ENCODE peak calls at places on chromosomes 5 and 9, in nine cellular contexts. E is Peyer's patch, L is WTC11, X is GM23338, H is heart left ventricle, O is testis, M is dorsolateral prefrontal cortex, P is RWPE1, Z is lung. Y is an unnamed sample.

GRCh38 chr5:102554728-102555127 is 55.9 kb upstream of the SLCO6A1 start:
- DNase-seq in E (no peak), L (no peak), X (peak; percentile 47), H (no peak), O (no peak), M (no peak), P (peak; percentile 9), Z (no peak), Y (no peak)

GRCh38 chr9:135925496-135926133 is 18.3 kb upstream of the CAMSAP1 start:
- DNase-seq in E (peak; percentile 35), L (no peak), X (no peak), H (no peak), O (no peak), M (no peak), P (peak; percentile 42), Z (no peak), Y (peak; percentile 69)

GRCh38 chr5:150001660-150002493 is 1.3 kb downstream of the HMGXB3 start:
- DNase-seq in E (no peak), L (peak; percentile 36), X (peak; percentile 78), H (peak; percentile 44), O (peak; percentile 48), M (no peak), P (peak; percentile 87), Z (peak; percentile 48), Y (no peak)

GRCh38 chr9:114284316-114285060 is 38.4 kb upstream of the ORM1 start:
- DNase-seq in E (peak; percentile 28), L (peak; percentile 7), X (no peak), H (peak; percentile 5), O (no peak), M (no peak), P (no peak), Z (no peak), Y (peak; percentile 84)

GRCh38 chr5:158819095-158819494 is 280.6 kb downstream of the EBF1 start:
- DNase-seq in E (no peak), L (no peak), X (no peak), H (no peak), O (no peak), M (no peak), P (no peak), Z (no peak), Y (no peak)

GRCh38 chr5:162573758-162574157 is 506.2 kb downstream of the GABRG2 start:
- DNase-seq in E (no peak), L (no peak), X (no peak), H (no peak), O (no peak), M (no peak), P (no peak), Z (no peak), Y (no peak)

GRCh38 chr5:131377785-131378325 is 114.0 kb downstream of the CDC42SE2 start:
- DNase-seq in E (no peak), L (no peak), X (no peak), H (no peak), O (no peak), M (no peak), P (no peak), Z (no peak), Y (no peak)

GRCh38 chr5:28808967-28809810 is 1770.8 kb upstream of the CDH9 start:
- DNase-seq in E (no peak), L (no peak), X (no peak), H (no peak), O (peak; percentile 40), M (no peak), P (no peak), Z (no peak), Y (peak; percentile 80)

GRCh38 chr9:94952553-94953373 is 226.3 kb downstream of the AOPEP start:
- DNase-seq in E (no peak), L (no peak), X (no peak), H (peak; percentile 65), O (peak; percentile 72), M (no peak), P (peak; percentile 90), Z (no peak), Y (no peak)

GRCh38 chr5:20678814-20679298 is 690.9 kb upstream of the CDH18 start:
- DNase-seq in E (no peak), L (no peak), X (no peak), H (no peak), O (no peak), M (no peak), P (peak; percentile 85), Z (no peak), Y (no peak)

GRCh38 chr9:123081824-123082223 is 48.4 kb downstream of the GPR21 start:
- DNase-seq in E (no peak), L (no peak), X (peak; percentile 84), H (no peak), O (no peak), M (no peak), P (peak; percentile 34), Z (no peak), Y (no peak)

GRCh38 chr5:149832636-149833035 is 102.5 kb downstream of the PPARGC1B start:
- DNase-seq in E (no peak), L (no peak), X (no peak), H (no peak), O (no peak), M (no peak), P (no peak), Z (no peak), Y (no peak)

GRCh38 chr9:120625222-120625621 is 45.3 kb upstream of the CDK5RAP2 start:
- DNase-seq in E (no peak), L (no peak), X (peak; percentile 32), H (no peak), O (no peak), M (no peak), P (no peak), Z (no peak), Y (no peak)

GRCh38 chr5:178284095-178284675 is 51.6 kb upstream of the PHYKPL start:
- DNase-seq in E (no peak), L (no peak), X (peak; percentile 76), H (no peak), O (no peak), M (no peak), P (no peak), Z (no peak), Y (no peak)

DNA sequence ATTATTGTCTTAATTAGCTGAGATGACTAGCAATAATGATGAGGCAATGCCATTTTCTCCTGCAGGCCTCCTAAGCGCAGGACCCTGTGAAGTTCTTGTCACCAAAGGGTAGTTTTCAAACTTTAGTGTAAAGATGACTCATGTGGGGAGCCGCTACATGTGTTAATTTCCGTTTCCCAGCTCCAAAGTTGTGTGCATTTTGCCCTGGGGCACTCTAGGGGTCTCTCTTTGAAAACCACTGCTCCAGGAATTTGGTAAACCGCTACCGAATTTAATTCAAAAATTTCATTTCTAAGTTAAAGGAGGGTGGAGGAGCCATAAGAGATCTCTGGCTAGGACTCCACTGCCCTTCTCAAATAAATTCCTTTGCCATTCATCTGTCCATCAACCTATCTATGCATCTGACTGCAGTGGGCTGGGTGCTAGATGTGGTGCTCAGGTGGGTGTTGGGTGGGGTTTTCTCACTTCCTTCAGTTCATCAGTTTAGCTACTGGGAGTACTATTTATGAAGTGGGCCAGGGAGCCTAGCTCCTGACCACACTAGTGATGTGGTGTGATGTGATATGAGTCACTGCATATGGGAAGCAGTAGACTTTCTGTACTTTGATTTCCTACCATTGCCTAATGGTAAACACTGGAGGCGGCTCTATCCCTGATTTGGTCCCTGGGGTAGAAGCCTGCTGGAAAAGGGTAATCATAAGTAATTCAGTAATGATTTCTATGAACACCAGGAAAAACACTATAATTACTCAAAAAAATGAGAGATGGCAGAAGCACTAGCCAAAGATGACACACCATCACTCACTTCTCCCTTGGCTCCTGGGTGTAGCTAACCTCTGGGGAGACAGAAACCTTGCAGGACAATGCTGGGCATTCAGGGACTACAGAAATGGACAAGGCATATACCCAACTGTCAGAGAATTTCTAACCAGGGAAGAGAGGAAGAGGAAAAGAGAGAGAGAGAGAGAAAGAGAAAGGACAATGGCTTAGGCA is 4.0 kb upstream of the ZSWIM6 start:
- DNase-seq in E (no peak), L (no peak), X (peak; percentile 40), H (no peak), O (no peak), M (no peak), P (peak; percentile 58), Z (no peak), Y (no peak)
- TF ChIP-seq CTCF in E (no peak), L (no peak), X (peak; percentile 15), H (no peak), O (no peak), M (no peak), P (no peak), Z (no peak), Y (peak; percentile 47)

GRCh38 chr9:127786773-127787123 is 914 bp downstream of the CDK9 start:
- DNase-seq in E (no peak), L (no peak), X (no peak), H (no peak), O (no peak), M (no peak), P (no peak), Z (no peak), Y (no peak)
- TF ChIP-seq CTCF in E (peak; percentile 63), L (no peak), X (no peak), H (peak; percentile 57), O (peak; percentile 31), M (no peak), P (peak; percentile 77), Z (no peak), Y (peak; percentile 82)

DNA sequence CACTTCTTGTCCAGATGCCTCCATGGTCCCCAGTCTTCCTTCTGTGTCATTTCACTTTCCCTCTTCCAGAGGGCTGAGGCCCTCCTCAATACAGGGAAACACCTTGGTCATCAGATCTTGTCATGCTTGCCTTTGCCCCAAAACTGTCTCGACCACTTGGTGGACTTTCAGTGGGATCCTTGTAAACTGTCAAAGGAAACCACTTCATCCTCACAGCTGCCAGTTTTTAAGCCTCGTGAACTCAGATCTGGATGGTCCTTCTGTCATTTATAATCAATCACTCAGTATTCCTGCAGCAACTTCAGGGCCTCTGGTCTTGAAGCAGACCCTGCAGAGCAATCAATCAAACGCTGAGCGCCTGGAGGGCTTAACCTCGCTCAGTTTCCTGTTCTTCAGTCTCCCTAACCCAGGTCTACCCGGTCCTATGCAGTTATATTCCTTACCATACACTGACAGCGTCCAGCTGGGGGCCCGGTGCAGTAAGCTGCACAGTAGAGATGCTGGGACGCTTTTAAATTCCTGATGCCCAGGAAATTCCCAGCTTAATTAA is 74.6 kb downstream of the GOLPH3 start:
- DNase-seq in E (no peak), L (no peak), X (no peak), H (no peak), O (no peak), M (no peak), P (no peak), Z (no peak), Y (no peak)
- TF ChIP-seq CTCF in E (no peak), L (no peak), X (no peak), H (no peak), O (no peak), M (no peak), P (no peak), Z (no peak), Y (no peak)

DNA sequence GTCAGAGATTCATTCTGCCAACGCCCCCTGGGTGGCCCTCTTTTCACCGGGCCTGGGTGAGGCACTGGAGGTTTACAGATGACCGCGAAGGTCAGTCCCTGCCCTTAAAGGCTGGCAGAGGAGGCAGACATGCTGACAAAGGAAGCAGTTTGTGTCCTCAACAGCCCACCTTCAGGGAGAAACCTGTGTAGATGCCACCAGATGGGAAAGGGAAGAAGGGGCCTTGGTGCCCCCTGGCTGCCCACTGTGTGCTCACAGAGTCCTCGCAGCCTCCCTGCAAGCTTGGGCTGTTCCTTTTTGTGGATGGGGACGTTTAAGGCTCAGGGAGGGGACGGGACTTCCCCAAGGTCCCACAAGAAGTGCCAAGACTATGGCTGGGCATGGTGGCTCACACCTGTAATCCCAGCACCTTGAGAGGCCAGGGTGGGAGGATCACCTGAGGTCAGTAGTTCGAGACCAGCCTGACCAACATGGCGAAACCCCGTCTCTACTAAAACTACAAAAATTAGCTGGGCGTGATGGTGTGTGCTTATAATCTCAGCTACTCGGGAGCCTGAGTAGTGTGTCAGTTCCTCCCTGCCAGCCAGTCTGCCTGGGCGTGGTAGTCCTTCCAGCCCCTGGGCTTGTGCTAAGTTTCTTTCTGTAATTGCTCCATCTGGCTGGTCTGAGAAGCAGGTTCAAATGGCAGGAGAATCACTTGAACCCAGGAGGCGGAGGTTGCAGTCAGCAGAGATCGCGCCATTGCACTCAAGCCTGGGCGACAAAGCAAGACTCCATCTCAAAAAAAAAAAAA is 36.2 kb downstream of the NEK6 start:
- DNase-seq in E (no peak), L (no peak), X (no peak), H (no peak), O (no peak), M (no peak), P (no peak), Z (no peak), Y (no peak)
- TF ChIP-seq CTCF in E (no peak), L (no peak), X (peak; percentile 42), H (no peak), O (no peak), M (no peak), P (no peak), Z (no peak), Y (peak; percentile 50)

Y was measured in chondrocyte.